ENCODE peak calls at places on chromosomes 6 and 20, in six cellular contexts. X, N, V, E, K and U are unnamed samples.

GRCh38 chr6:144897441-144897921 is 612.3 kb downstream of the UTRN start:
- DNase-seq in X (no peak), N (peak), V (no peak), E (peak), K (no peak), U (no peak)

GRCh38 chr20:5181955-5182354 is 55.1 kb downstream of the CDS2 start:
- DNase-seq in X (no peak), N (no peak), V (no peak), E (peak), K (no peak), U (no peak)

GRCh38 chr20:47610247-47610944 is 108.7 kb downstream of the NCOA3 start:
- DNase-seq in X (peak), N (peak), V (peak), E (peak), K (no peak), U (no peak)

GRCh38 chr6:131255911-131256310 is 120.6 kb downstream of the AKAP7 start:
- DNase-seq in X (no peak), N (no peak), V (no peak), E (no peak), K (no peak), U (no peak)

GRCh38 chr20:18001131-18001921 is 32.5 kb downstream of the MGME1 start:
- DNase-seq in X (peak), N (no peak), V (no peak), E (peak), K (peak), U (peak)

GRCh38 chr6:67496191-67496590 is 1138.9 kb upstream of the ADGRB3 start:
- DNase-seq in X (no peak), N (no peak), V (no peak), E (no peak), K (no peak), U (no peak)

GRCh38 chr20:21387528-21387927 is 9.8 kb downstream of the NKX2-4 start:
- DNase-seq in X (no peak), N (no peak), V (no peak), E (no peak), K (no peak), U (no peak)

GRCh38 chr20:43926287-43926686 is 11.6 kb downstream of the TOX2 start:
- DNase-seq in X (no peak), N (no peak), V (no peak), E (no peak), K (no peak), U (no peak)

GRCh38 chr6:53347250-53347920 is 1.4 kb downstream of the ELOVL5 start:
- DNase-seq in X (no peak), N (no peak), V (no peak), E (peak), K (no peak), U (no peak)

GRCh38 chr6:133855599-133855972 is 33.3 kb upstream of the TCF21 start:
- DNase-seq in X (no peak), N (no peak), V (no peak), E (no peak), K (no peak), U (no peak)

GRCh38 chr6:17413313-17413750 is 19.9 kb downstream of the CAP2 start:
- DNase-seq in X (no peak), N (no peak), V (no peak), E (peak), K (no peak), U (no peak)

GRCh38 chr6:152160346-152160745 is 352.9 kb downstream of the ESR1 start:
- DNase-seq in X (no peak), N (no peak), V (no peak), E (no peak), K (no peak), U (no peak)

GRCh38 chr6:42512498-42513042 is 51.3 kb upstream of the UBR2 start:
- DNase-seq in X (no peak), N (no peak), V (no peak), E (no peak), K (no peak), U (no peak)

GRCh38 chr20:41309817-41310216 is 7.7 kb downstream of the ZHX3 start:
- DNase-seq in X (no peak), N (no peak), V (no peak), E (peak), K (no peak), U (no peak)

GRCh38 chr20:22690616-22691179 is 106.3 kb upstream of the FOXA2 start:
- DNase-seq in X (no peak), N (no peak), V (no peak), E (no peak), K (no peak), U (no peak)

GRCh38 chr20:63060057-63060991 is 53.6 kb upstream of the BHLHE23 start:
- DNase-seq in X (no peak), N (no peak), V (no peak), E (peak), K (no peak), U (no peak)

GRCh38 chr6:28816909-28817807 is 106.6 kb downstream of the TRIM27 start:
- DNase-seq in X (no peak), N (peak), V (no peak), E (peak), K (no peak), U (no peak)

GRCh38 chr6:6843777-6844176 is 255.3 kb downstream of the LY86 start:
- DNase-seq in X (no peak), N (no peak), V (no peak), E (no peak), K (no peak), U (no peak)

GRCh38 chr6:125232466-125232865 is 69.3 kb downstream of the HDDC2 start:
- DNase-seq in X (no peak), N (no peak), V (no peak), E (peak), K (no peak), U (no peak)